ENCODE peak calls at places on chromosomes 6 and 20, in ten cellular contexts. V is endothelial cell of umbilical vein; S is cardiac muscle cell; G is stomach; I is neuronal stem cell; Z is fibroblast of lung; W is heart right ventricle; D is hepatocyte; C is left ventricle myocardium inferior; T is CD8-positive, alpha-beta T cell. A is an unnamed sample.

GRCh38 chr20:33963756-33964155 is 30.0 kb upstream of the RALY start:
- DNase-seq in V (no peak), S (no peak), G (no peak), I (no peak), Z (no peak), W (no peak), D (no peak), C (no peak), T (no peak), A (no peak)

GRCh38 chr6:4220619-4221018 is 85.2 kb upstream of the ECI2 start:
- DNase-seq in V (no peak), S (no peak), G (no peak), I (no peak), Z (no peak), W (no peak), D (no peak), C (no peak), T (no peak), A (no peak)

GRCh38 chr6:81743649-81744048 is 8.8 kb downstream of the TENT5A start:
- DNase-seq in V (no peak), S (no peak), G (no peak), I (no peak), Z (peak; percentile 69), W (no peak), D (no peak), C (no peak), T (no peak), A (no peak)

GRCh38 chr6:52543729-52544324 is 33.0 kb downstream of the TRAM2 start:
- DNase-seq in V (peak; percentile 67), S (no peak), G (no peak), I (no peak), Z (peak; percentile 77), W (no peak), D (no peak), C (no peak), T (no peak), A (no peak)

GRCh38 chr20:61121661-61122060 is 130.4 kb upstream of the CDH4 start:
- DNase-seq in V (no peak), S (no peak), G (no peak), I (no peak), Z (no peak), W (no peak), D (no peak), C (no peak), T (no peak), A (no peak)

GRCh38 chr20:42955713-42956112 is 234.0 kb downstream of the PTPRT start:
- DNase-seq in V (no peak), S (no peak), G (no peak), I (no peak), Z (no peak), W (no peak), D (no peak), C (no peak), T (no peak), A (no peak)

GRCh38 chr6:108608453-108609275 is 47.9 kb downstream of the FOXO3 start:
- DNase-seq in V (no peak), S (no peak), G (no peak), I (no peak), Z (peak; percentile 66), W (no peak), D (no peak), C (no peak), T (no peak), A (no peak)

GRCh38 chr20:64051033-64051452 is 1.6 kb upstream of the SOX18 start:
- DNase-seq in V (no peak), S (no peak), G (no peak), I (no peak), Z (no peak), W (no peak), D (no peak), C (no peak), T (no peak), A (no peak)

GRCh38 chr20:11993886-11994466 is 76.3 kb downstream of the BTBD3 start:
- DNase-seq in V (no peak), S (no peak), G (no peak), I (no peak), Z (no peak), W (no peak), D (no peak), C (no peak), T (no peak), A (no peak)

GRCh38 chr6:167496707-167497106 is 171.8 kb downstream of the TTLL2 start:
- DNase-seq in V (no peak), S (no peak), G (no peak), I (no peak), Z (no peak), W (no peak), D (no peak), C (no peak), T (no peak), A (no peak)

DNA sequence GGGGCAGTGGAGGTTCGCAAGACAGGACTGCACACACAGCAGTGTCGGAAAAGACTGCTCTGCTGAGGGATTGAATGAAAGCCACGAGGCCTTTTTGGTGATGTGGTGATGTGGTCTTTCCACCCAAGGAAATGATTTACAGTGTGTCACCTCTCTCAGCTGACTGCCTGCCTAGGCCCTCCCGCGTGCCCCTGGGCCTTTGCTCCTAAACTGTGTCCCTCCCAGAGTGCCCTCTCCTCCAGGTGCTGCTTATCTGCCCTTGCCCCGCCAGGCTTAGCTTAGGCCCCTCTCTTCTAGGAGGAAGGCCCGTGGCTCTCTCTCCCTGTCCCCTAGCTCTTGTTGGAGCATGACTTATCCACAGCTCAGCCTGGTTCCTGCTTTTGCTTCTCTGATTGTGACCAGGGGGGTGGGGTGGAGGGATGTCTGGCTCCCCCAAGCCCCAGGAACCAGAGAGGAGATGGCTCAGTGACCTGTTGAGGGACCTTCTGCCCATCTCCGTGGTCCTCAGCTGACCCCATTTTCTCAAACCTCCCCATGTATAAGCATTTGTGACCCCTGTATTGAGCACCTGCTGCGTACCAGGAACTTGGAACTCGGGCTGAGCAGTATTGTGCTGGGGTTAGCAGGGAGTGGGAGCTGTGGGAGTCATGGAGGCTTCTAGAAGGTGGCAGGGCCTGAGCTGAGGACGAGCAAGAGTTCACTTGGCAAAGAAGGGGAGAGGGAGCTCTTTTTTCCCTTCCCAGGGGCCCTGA is 2.1 kb downstream of the SRC start:
- DNase-seq in V (no peak), S (no peak), G (no peak), I (no peak), Z (no peak), W (no peak), D (peak; percentile 54), C (no peak), T (no peak), A (no peak)
- H3K27ac ChIP-seq in V (no peak overlapping the region), S (peak overlapping the region; percentile 57), G (peak overlapping the region; percentile 94), I (no peak overlapping the region), Z (no peak overlapping the region), W (no peak overlapping the region), D (peak overlapping the region; percentile 97), C (no peak overlapping the region), T (no peak overlapping the region), A (no peak overlapping the region)

GRCh38 chr6:137870286-137870685 is 3.2 kb downstream of the TNFAIP3 start:
- DNase-seq in V (no peak), S (no peak), G (no peak), I (no peak), Z (no peak), W (no peak), D (no peak), C (no peak), T (no peak), A (no peak)

GRCh38 chr6:137870744-137871247 is 3.7 kb downstream of the TNFAIP3 start:
- DNase-seq in V (no peak), S (no peak), G (no peak), I (no peak), Z (no peak), W (no peak), D (no peak), C (no peak), T (peak; percentile 43), A (no peak)

GRCh38 chr6:137869781-137870180 is 2.7 kb downstream of the TNFAIP3 start:
- DNase-seq in V (no peak), S (no peak), G (no peak), I (no peak), Z (no peak), W (no peak), D (no peak), C (no peak), T (no peak), A (no peak)

GRCh38 chr6:137872071-137872470 is 5.0 kb downstream of the TNFAIP3 start:
- DNase-seq in V (peak; percentile 88), S (no peak), G (no peak), I (no peak), Z (peak; percentile 57), W (no peak), D (no peak), C (no peak), T (no peak), A (no peak)

DNA sequence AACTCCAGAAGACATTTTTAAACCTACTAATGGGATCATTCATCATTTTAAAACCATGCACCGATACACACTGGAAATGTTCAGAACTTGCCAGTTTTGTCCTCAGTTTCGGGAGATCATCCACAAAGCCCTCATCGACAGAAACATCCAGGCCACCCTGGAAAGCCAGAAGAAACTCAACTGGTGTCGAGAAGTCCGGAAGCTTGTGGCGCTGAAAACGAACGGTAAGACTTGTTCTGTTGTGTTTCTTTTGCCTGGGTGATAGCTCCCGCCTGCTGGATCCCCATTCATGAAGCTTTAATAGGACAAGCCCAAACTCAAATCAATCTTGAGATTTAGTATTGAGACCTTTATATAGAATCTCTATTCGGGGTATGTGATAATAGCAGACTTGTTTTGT is 4.2 kb downstream of the TNFAIP3 start:
- DNase-seq in V (no peak), S (no peak), G (no peak), I (no peak), Z (no peak), W (no peak), D (no peak), C (no peak), T (peak; percentile 26), A (no peak)
- H3K27ac ChIP-seq in V (no peak overlapping the region), S (no peak overlapping the region), G (peak overlapping the region; percentile 97), I (no peak overlapping the region), Z (no peak overlapping the region), W (peak overlapping the region; percentile 48), D (peak overlapping the region; percentile 54), C (peak overlapping the region; percentile 73), T (peak overlapping the region; percentile 95), A (no peak overlapping the region)

GRCh38 chr6:111689419-111689818 is 83.7 kb upstream of the TRAF3IP2 start:
- DNase-seq in V (no peak), S (no peak), G (no peak), I (no peak), Z (no peak), W (no peak), D (no peak), C (no peak), T (no peak), A (no peak)
- H3K27ac ChIP-seq in V (no peak overlapping the region), S (no peak overlapping the region), G (no peak overlapping the region), I (no peak overlapping the region), Z (no peak overlapping the region), W (no peak overlapping the region), D (no peak overlapping the region), C (no peak overlapping the region), T (no peak overlapping the region), A (no peak overlapping the region)

DNA sequence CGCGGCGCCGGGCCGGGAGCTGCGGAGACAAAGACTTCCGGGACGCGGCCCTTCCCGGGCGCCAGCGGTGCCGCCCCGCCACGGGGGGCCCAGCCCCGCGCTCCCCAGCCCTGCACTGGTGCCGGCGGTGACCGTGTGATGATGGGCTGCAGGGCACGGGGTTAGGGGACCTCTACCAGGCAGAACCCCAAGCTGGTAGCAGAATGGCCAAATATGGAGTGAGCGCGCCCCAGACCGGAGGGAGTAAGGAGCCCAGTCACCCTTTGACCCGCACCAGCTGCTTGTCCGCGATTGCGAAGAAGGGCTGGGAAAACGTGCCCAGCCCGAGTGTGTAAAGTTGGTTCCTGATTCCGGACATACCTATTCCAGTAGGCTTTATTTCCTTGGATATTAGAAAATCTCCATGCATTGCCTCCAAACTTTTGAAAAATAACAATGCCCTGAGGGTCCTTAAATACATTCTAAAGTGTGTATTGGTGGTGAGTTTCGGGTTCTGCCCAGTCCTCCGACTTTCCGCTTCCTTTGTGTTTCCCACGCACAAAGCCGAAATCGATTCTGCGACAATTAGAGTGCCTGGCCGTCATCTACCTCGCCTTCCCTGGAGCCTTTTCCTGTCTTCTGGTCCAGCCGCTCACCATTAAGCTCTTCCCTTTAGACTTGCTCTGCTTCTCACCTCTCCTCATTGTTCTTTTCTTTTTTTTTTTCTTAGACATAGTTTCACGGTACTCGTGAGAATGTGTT is 1.1 kb downstream of the ABRACL start:
- DNase-seq in V (peak; percentile 47), S (peak; percentile 69), G (peak; percentile 69), I (peak; percentile 45), Z (peak; percentile 43), W (peak; percentile 64), D (peak; percentile 70), C (peak; percentile 64), T (no peak), A (peak; percentile 87)
- H3K27ac ChIP-seq in V (peak overlapping the region; percentile 81), S (peak overlapping the region; percentile 81), G (peak overlapping the region; percentile 89), I (peak overlapping the region; percentile 85), Z (peak overlapping the region; percentile 82), W (peak overlapping the region; percentile 92), D (peak overlapping the region; percentile 97), C (peak overlapping the region; percentile 91), T (peak overlapping the region; percentile 90), A (peak overlapping the region; percentile 77)

A was measured in right lobe of liver.